ENCODE peak calls at places on chromosomes 2 and 18, in eight cellular contexts. G, O, N, H, I, Y, B and E are unnamed samples.

GRCh38 chr2:221851531-221852045 is 279.5 kb upstream of the EPHA4 start:
- DNase-seq in G (no peak), O (no peak), N (no peak), H (no peak), I (no peak), Y (no peak), B (no peak), E (no peak)

GRCh38 chr2:162967137-162967536 is 128.6 kb upstream of the KCNH7 start:
- DNase-seq in G (no peak), O (no peak), N (no peak), H (no peak), I (no peak), Y (no peak), B (no peak), E (no peak)

GRCh38 chr18:42164556-42164955 is 209.5 kb downstream of the PIK3C3 start:
- DNase-seq in G (peak; percentile 14), O (no peak), N (no peak), H (no peak), I (no peak), Y (no peak), B (no peak), E (no peak)

GRCh38 chr2:170895023-170895759 is 33.9 kb upstream of the GORASP2 start:
- DNase-seq in G (peak; percentile 6), O (no peak), N (no peak), H (no peak), I (no peak), Y (no peak), B (no peak), E (no peak)

GRCh38 chr18:43592268-43592667 is 315.0 kb upstream of the SYT4 start:
- DNase-seq in G (no peak), O (no peak), N (no peak), H (no peak), I (no peak), Y (no peak), B (no peak), E (no peak)

GRCh38 chr2:119253114-119253702 is 29.6 kb downstream of the STEAP3 start:
- DNase-seq in G (peak; percentile 56), O (no peak), N (no peak), H (no peak), I (no peak), Y (no peak), B (no peak), E (no peak)

GRCh38 chr2:163471947-163472346 is 263.9 kb downstream of the FIGN start:
- DNase-seq in G (peak; percentile 56), O (peak; percentile 37), N (no peak), H (no peak), I (peak; percentile 15), Y (no peak), B (no peak), E (no peak)

GRCh38 chr2:96256611-96257113 is 9.1 kb downstream of the TMEM127 start:
- DNase-seq in G (no peak), O (no peak), N (no peak), H (no peak), I (no peak), Y (no peak), B (no peak), E (no peak)

GRCh38 chr2:46298522-46299351 is 1.5 kb downstream of the EPAS1 start:
- DNase-seq in G (peak; percentile 79), O (peak; percentile 58), N (peak; percentile 55), H (peak; percentile 84), I (peak; percentile 51), Y (no peak), B (no peak), E (no peak)

GRCh38 chr2:51032748-51033355 is 920 bp upstream of the NRXN1 start:
- DNase-seq in G (no peak), O (no peak), N (no peak), H (no peak), I (no peak), Y (no peak), B (no peak), E (no peak)

GRCh38 chr18:48832961-48833700 is 117.6 kb downstream of the SMAD7 start:
- DNase-seq in G (peak; percentile 74), O (peak; percentile 52), N (no peak), H (peak; percentile 60), I (peak; percentile 38), Y (no peak), B (no peak), E (no peak)

GRCh38 chr2:110933420-110933819 is 187.3 kb upstream of the BCL2L11 start:
- DNase-seq in G (no peak), O (no peak), N (no peak), H (no peak), I (no peak), Y (no peak), B (no peak), E (no peak)

GRCh38 chr2:110934948-110935347 is 185.8 kb upstream of the BCL2L11 start:
- DNase-seq in G (no peak), O (no peak), N (no peak), H (no peak), I (no peak), Y (no peak), B (no peak), E (no peak)

GRCh38 chr2:110929528-110929927 is 191.2 kb upstream of the BCL2L11 start:
- DNase-seq in G (no peak), O (no peak), N (no peak), H (no peak), I (no peak), Y (no peak), B (no peak), E (no peak)

GRCh38 chr2:110931648-110932047 is 189.1 kb upstream of the BCL2L11 start:
- DNase-seq in G (peak; percentile 79), O (no peak), N (no peak), H (no peak), I (no peak), Y (no peak), B (no peak), E (no peak)
- H3K9me3 ChIP-seq in G (no peaks in the 10 kb centered on the region), O (peaks cover 6% of the 10 kb centered on the region), N (peaks cover 10% of the 10 kb centered on the region), H (no peaks in the 10 kb centered on the region), I (no peaks in the 10 kb centered on the region), Y (no peaks in the 10 kb centered on the region), B (no peaks in the 10 kb centered on the region), E (no peaks in the 10 kb centered on the region)

GRCh38 chr2:75261923-75262322 is 62.6 kb upstream of the TACR1 start:
- DNase-seq in G (no peak), O (no peak), N (no peak), H (no peak), I (no peak), Y (no peak), B (no peak), E (no peak)
- H3K9me3 ChIP-seq in G (no peaks in the 10 kb centered on the region), O (peaks cover 12% of the 10 kb centered on the region), N (no peaks in the 10 kb centered on the region), H (no peaks in the 10 kb centered on the region), I (peaks cover 16% of the 10 kb centered on the region), Y (peaks cover 42% of the 10 kb centered on the region), B (no peaks in the 10 kb centered on the region), E (peaks cover 10% of the 10 kb centered on the region)

DNA sequence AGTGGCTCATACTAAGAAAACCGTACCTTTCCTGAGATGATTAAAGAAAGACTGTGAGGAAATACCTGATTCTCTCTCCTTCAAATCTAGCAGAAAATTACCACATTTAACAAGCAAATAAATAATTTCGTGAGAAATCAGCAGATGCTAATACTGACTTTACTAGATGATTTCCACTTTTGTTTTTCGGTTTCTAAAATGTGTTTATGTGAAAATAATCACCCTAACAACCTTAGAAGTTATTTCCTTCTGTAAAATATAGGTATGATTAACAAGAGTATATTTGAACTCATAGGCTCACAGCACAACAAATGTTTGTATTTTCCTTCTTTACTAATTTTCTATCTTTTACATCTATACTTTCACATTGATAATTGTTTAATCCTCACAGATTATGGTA is 594.1 kb upstream of the FAM98A start:
- DNase-seq in G (no peak), O (no peak), N (no peak), H (no peak), I (no peak), Y (no peak), B (no peak), E (no peak)
- H3K9me3 ChIP-seq in G (no peaks in the 10 kb centered on the region), O (no peaks in the 10 kb centered on the region), N (no peaks in the 10 kb centered on the region), H (no peaks in the 10 kb centered on the region), I (no peaks in the 10 kb centered on the region), Y (no peaks in the 10 kb centered on the region), B (no peaks in the 10 kb centered on the region), E (no peaks in the 10 kb centered on the region)

DNA sequence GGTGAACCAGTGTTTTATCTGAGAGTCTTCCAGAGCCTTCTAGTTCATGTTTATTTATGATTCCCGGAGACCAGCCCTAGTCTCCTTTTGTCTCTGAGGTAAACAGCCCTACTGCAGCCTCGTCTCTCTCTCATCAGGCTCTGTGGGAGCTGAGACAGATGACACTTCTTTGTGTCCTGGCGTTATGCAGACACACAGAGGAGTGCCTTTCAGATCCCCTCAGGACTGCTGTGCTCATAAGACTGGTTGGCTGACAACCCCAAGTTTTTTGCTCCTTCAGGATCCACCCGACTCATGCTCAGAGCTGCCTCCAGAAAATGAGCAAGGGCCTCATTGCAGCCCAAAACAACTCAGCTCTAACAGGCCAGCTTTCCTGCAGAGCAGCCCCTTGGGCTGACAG is 523.8 kb upstream of the SPHKAP start:
- DNase-seq in G (no peak), O (peak; percentile 20), N (no peak), H (no peak), I (no peak), Y (no peak), B (no peak), E (no peak)
- H3K9me3 ChIP-seq in G (no peaks in the 10 kb centered on the region), O (no peaks in the 10 kb centered on the region), N (no peaks in the 10 kb centered on the region), H (no peaks in the 10 kb centered on the region), I (no peaks in the 10 kb centered on the region), Y (no peaks in the 10 kb centered on the region), B (no peaks in the 10 kb centered on the region), E (no peaks in the 10 kb centered on the region)

GRCh38 chr2:66901344-66901743 is 466.4 kb downstream of the MEIS1 start:
- DNase-seq in G (no peak), O (no peak), N (no peak), H (no peak), I (no peak), Y (no peak), B (no peak), E (no peak)
- H3K9me3 ChIP-seq in G (no peaks in the 10 kb centered on the region), O (no peaks in the 10 kb centered on the region), N (no peaks in the 10 kb centered on the region), H (no peaks in the 10 kb centered on the region), I (no peaks in the 10 kb centered on the region), Y (no peaks in the 10 kb centered on the region), B (no peaks in the 10 kb centered on the region), E (no peaks in the 10 kb centered on the region)

GRCh38 chr2:105611328-105611627 is 133.4 kb upstream of the NCK2 start:
- DNase-seq in G (no peak), O (no peak), N (no peak), H (no peak), I (no peak), Y (no peak), B (no peak), E (no peak)
- H3K9me3 ChIP-seq in G (no peaks in the 10 kb centered on the region), O (no peaks in the 10 kb centered on the region), N (no peaks in the 10 kb centered on the region), H (no peaks in the 10 kb centered on the region), I (no peaks in the 10 kb centered on the region), Y (no peaks in the 10 kb centered on the region), B (no peaks in the 10 kb centered on the region), E (no peaks in the 10 kb centered on the region)

GRCh38 chr2:19357383-19358241 is 811 bp downstream of the OSR1 start:
- DNase-seq in G (peak; percentile 52), O (peak; percentile 47), N (no peak), H (peak; percentile 58), I (no peak), Y (no peak), B (no peak), E (no peak)
- H3K9me3 ChIP-seq in G (no peaks in the 10 kb centered on the region), O (no peaks in the 10 kb centered on the region), N (no peaks in the 10 kb centered on the region), H (no peaks in the 10 kb centered on the region), I (no peaks in the 10 kb centered on the region), Y (no peaks in the 10 kb centered on the region), B (no peaks in the 10 kb centered on the region), E (no peaks in the 10 kb centered on the region)